ENCODE peak calls at places on chromosomes 16 and 17, in ten cellular contexts. B is SHP77; G is NCI-H2081; H is NCI-H524; M is activated naive CD8-positive, alpha-beta T cell treated with anti-CD3 and anti-CD28 coated beads for 36 hours; X is NCI-H2171 treated with DMSO at 0.1 percent for 48 hours; V is skeletal muscle cell; Y is fibroblast of the conjunctiva; C is H54; F is stimulated activated CD8-positive, alpha-beta memory T cell treated with anti-CD3 and anti-CD28 coated beads, Interleukin-4, amount 100 ng/mL, for 4 hours. I is an unnamed sample.

GRCh38 chr16:84044108-84044488 is 1.5 kb upstream of the SLC38A8 start:
- DNase-seq in B (peak; percentile 63), G (no peak), H (peak; percentile 14), M (no peak), X (no peak), V (no peak), Y (peak; percentile 18), C (peak; percentile 33), F (no peak), I (no peak)

GRCh38 chr16:72635694-72636093 is 412.2 kb downstream of the ZFHX3 start:
- DNase-seq in B (no peak), G (no peak), H (no peak), M (no peak), X (no peak), V (no peak), Y (no peak), C (no peak), F (no peak), I (no peak)

GRCh38 chr17:69042308-69042707 is 18.4 kb downstream of the ABCA9 start:
- DNase-seq in B (no peak), G (no peak), H (no peak), M (no peak), X (no peak), V (no peak), Y (no peak), C (no peak), F (no peak), I (no peak)

GRCh38 chr16:1773703-1774455 is 945 bp upstream of the MRPS34 start:
- DNase-seq in B (peak; percentile 52), G (no peak), H (no peak), M (no peak), X (peak; percentile 10), V (no peak), Y (no peak), C (no peak), F (no peak), I (no peak)

GRCh38 chr17:49987681-49988441 is 7.2 kb downstream of the DLX3 start:
- DNase-seq in B (peak; percentile 70), G (peak; percentile 39), H (peak; percentile 87), M (no peak), X (peak; percentile 89), V (no peak), Y (no peak), C (peak; percentile 93), F (no peak), I (no peak)

GRCh38 chr17:31917065-31917529 is 15.6 kb upstream of the UTP6 start:
- DNase-seq in B (no peak), G (no peak), H (no peak), M (peak; percentile 26), X (no peak), V (no peak), Y (no peak), C (no peak), F (no peak), I (no peak)

GRCh38 chr17:82180776-82181528 is 31.7 kb downstream of the CCDC57 start:
- DNase-seq in B (no peak), G (no peak), H (no peak), M (no peak), X (no peak), V (no peak), Y (no peak), C (no peak), F (no peak), I (no peak)

GRCh38 chr16:51523400-51523799 is 372.3 kb upstream of the SALL1 start:
- DNase-seq in B (no peak), G (no peak), H (no peak), M (no peak), X (no peak), V (no peak), Y (no peak), C (no peak), F (no peak), I (no peak)